ENCODE peak calls at places on chromosome 17, in five cellular contexts. One of them, this sample, is unnamed.
A peak's percentile ranks its signal among the peaks of the same experiment; 100 is the strongest.

GRCh38 chr17:73247728-73248127 is 14.0 kb downstream of the CPSF4L start:
- DNase-seq in vagina: no peak
- DNase-seq in stomach: no peak
- DNase-seq in body of pancreas: no peak
- DNase-seq in tibial nerve: no peak
- DNase-seq in this sample: no peak

GRCh38 chr17:39145143-39145542 is 6.3 kb downstream of the PLXDC1 start:
- DNase-seq in body of pancreas: no peak
- DNase-seq in vagina: no peak
- DNase-seq in tibial nerve: no peak
- DNase-seq in stomach: no peak
- DNase-seq in this sample: no peak

GRCh38 chr17:8465381-8466158 is 29.9 kb downstream of the NDEL1 start:
- DNase-seq in stomach: no peak
- DNase-seq in vagina: no peak
- DNase-seq in body of pancreas: no peak
- DNase-seq in tibial nerve: no peak
- DNase-seq in this sample: no peak

GRCh38 chr17:75084039-75084660 is 3.6 kb upstream of the SLC16A5 start:
- DNase-seq in body of pancreas: no peak
- DNase-seq in vagina: no peak
- DNase-seq in tibial nerve: no peak
- DNase-seq in stomach: no peak
- DNase-seq in this sample: no peak

GRCh38 chr17:65170839-65171238 is 33.7 kb downstream of the RGS9 start:
- DNase-seq in tibial nerve: no peak
- DNase-seq in stomach: peak; percentile 55
- DNase-seq in vagina: no peak
- DNase-seq in body of pancreas: peak; percentile 77
- DNase-seq in this sample: no peak

GRCh38 chr17:34607917-34608316 is 28.5 kb downstream of the TMEM132E start:
- DNase-seq in vagina: no peak
- DNase-seq in stomach: no peak
- DNase-seq in tibial nerve: no peak
- DNase-seq in body of pancreas: no peak
- DNase-seq in this sample: no peak

GRCh38 chr17:68246271-68247028 is 1.4 kb upstream of the AMZ2 start:
- DNase-seq in vagina: no peak
- DNase-seq in tibial nerve: no peak
- DNase-seq in body of pancreas: peak; percentile 26
- DNase-seq in stomach: no peak
- DNase-seq in this sample: no peak

GRCh38 chr17:54867634-54868033 is 33.0 kb upstream of the TOM1L1 start:
- DNase-seq in vagina: no peak
- DNase-seq in stomach: no peak
- DNase-seq in tibial nerve: no peak
- DNase-seq in body of pancreas: no peak
- DNase-seq in this sample: no peak

GRCh38 chr17:44842748-44843147 is 4.9 kb upstream of the HIGD1B start:
- DNase-seq in stomach: no peak
- DNase-seq in vagina: no peak
- DNase-seq in body of pancreas: no peak
- DNase-seq in tibial nerve: no peak
- DNase-seq in this sample: peak; percentile 52

GRCh38 chr17:67779098-67779672 is 46.1 kb upstream of the BPTF start:
- DNase-seq in vagina: no peak
- DNase-seq in stomach: peak; percentile 44
- DNase-seq in body of pancreas: peak; percentile 70
- DNase-seq in tibial nerve: peak; percentile 39
- DNase-seq in this sample: peak; percentile 52

GRCh38 chr17:60333628-60334031 is 58.3 kb downstream of the USP32 start:
- DNase-seq in tibial nerve: no peak
- DNase-seq in body of pancreas: no peak
- DNase-seq in vagina: no peak
- DNase-seq in stomach: no peak
- DNase-seq in this sample: no peak

GRCh38 chr17:83161298-83162034 is 82.1 kb downstream of the METRNL start:
- DNase-seq in body of pancreas: peak; percentile 6
- DNase-seq in tibial nerve: no peak
- DNase-seq in vagina: peak; percentile 85
- DNase-seq in stomach: no peak
- DNase-seq in this sample: peak; percentile 14

GRCh38 chr17:58630883-58631522 is 60.8 kb downstream of the TEX14 start:
- DNase-seq in stomach: peak; percentile 49
- DNase-seq in body of pancreas: peak; percentile 28
- DNase-seq in vagina: peak; percentile 89
- DNase-seq in tibial nerve: no peak
- DNase-seq in this sample: no peak

GRCh38 chr17:56994009-56994792 is 16.3 kb downstream of the SCPEP1 start:
- DNase-seq in stomach: no peak
- DNase-seq in body of pancreas: no peak
- DNase-seq in vagina: no peak
- DNase-seq in tibial nerve: no peak
- DNase-seq in this sample: no peak

GRCh38 chr17:47945080-47945479 is 3.7 kb downstream of the PNPO start:
- DNase-seq in body of pancreas: no peak
- DNase-seq in stomach: no peak
- DNase-seq in tibial nerve: no peak
- DNase-seq in vagina: no peak
- DNase-seq in this sample: no peak

GRCh38 chr17:79915850-79916430 is 76.7 kb upstream of the CBX4 start:
- DNase-seq in stomach: peak; percentile 88
- DNase-seq in body of pancreas: peak; percentile 52
- DNase-seq in vagina: no peak
- DNase-seq in tibial nerve: no peak
- DNase-seq in this sample: peak; percentile 41

GRCh38 chr17:60134396-60135159 is 15.2 kb upstream of the CA4 start:
- DNase-seq in tibial nerve: no peak
- DNase-seq in vagina: no peak
- DNase-seq in body of pancreas: no peak
- DNase-seq in stomach: peak; percentile 19
- DNase-seq in this sample: no peak

GRCh38 chr17:15271731-15272130 is 6.6 kb upstream of the PMP22 start:
- DNase-seq in stomach: no peak
- DNase-seq in vagina: no peak
- DNase-seq in body of pancreas: no peak
- DNase-seq in tibial nerve: no peak
- DNase-seq in this sample: no peak

DNA sequence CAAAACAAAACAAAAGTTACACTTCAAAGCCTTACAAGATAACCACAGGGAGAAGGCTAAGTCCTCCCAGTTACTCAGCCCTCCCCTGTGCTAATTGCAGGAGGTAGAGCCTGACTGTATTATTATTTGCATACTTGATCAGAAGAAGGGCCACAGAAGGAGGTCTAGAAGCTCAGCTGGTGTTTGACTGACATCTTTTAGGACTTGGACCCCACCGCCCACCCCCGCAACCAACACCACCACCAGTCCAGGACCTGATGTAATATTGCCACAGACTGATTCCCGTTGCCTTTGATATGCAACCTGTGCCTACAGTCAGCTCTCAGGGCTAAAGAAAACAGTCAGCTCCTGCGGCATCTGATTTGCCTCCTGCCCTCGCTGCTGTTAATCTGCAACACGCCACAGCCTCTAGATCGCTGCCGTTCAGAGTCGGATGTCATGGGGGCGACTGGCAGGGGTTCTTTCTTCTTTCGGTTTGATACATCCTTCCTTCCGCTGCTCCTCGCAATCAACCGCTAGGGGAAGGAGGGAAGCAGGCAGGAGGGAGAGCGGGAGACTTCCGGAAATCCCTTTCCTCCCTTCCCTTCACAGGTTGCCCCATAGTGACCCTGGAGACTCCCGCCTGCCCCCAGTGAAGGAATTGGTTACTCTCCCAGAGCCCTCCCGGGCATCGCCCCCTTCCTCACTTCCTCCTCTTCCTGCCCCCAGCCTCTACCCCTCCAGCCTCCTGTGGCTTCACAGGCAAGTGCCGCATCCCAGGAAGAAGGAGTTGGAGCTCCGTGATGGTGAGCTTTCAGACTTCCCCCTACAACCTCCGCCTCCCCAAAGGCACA is 90.5 kb upstream of the SOX9 start:
- DNase-seq in stomach: peak; percentile 26
- DNase-seq in vagina: no peak
- DNase-seq in tibial nerve: no peak
- DNase-seq in body of pancreas: peak; percentile 48
- DNase-seq in this sample: peak; percentile 58
- TF ChIP-seq POLR2A in stomach: no peak
- TF ChIP-seq POLR2A in vagina: no peak
- TF ChIP-seq POLR2A in tibial nerve: no peak
- TF ChIP-seq POLR2A in body of pancreas: no peak
- TF ChIP-seq POLR2A in this sample: no peak

GRCh38 chr17:76354317-76354729 is 607 bp upstream of the PRPSAP1 start:
- DNase-seq in tibial nerve: no peak
- DNase-seq in body of pancreas: no peak
- DNase-seq in vagina: no peak
- DNase-seq in stomach: no peak
- DNase-seq in this sample: no peak

GRCh38 chr17:76351526-76352071 is 2.1 kb downstream of the PRPSAP1 start:
- DNase-seq in tibial nerve: no peak
- DNase-seq in stomach: no peak
- DNase-seq in body of pancreas: no peak
- DNase-seq in vagina: no peak
- DNase-seq in this sample: no peak

GRCh38 chr17:76353004-76353598 is 615 bp downstream of the PRPSAP1 start:
- DNase-seq in tibial nerve: no peak
- DNase-seq in body of pancreas: peak; percentile 47
- DNase-seq in vagina: no peak
- DNase-seq in stomach: peak; percentile 34
- DNase-seq in this sample: peak; percentile 28

GRCh38 chr17:76354747-76355310 is 1.1 kb upstream of the PRPSAP1 start:
- DNase-seq in body of pancreas: no peak
- DNase-seq in vagina: no peak
- DNase-seq in stomach: no peak
- DNase-seq in tibial nerve: no peak
- DNase-seq in this sample: no peak

DNA sequence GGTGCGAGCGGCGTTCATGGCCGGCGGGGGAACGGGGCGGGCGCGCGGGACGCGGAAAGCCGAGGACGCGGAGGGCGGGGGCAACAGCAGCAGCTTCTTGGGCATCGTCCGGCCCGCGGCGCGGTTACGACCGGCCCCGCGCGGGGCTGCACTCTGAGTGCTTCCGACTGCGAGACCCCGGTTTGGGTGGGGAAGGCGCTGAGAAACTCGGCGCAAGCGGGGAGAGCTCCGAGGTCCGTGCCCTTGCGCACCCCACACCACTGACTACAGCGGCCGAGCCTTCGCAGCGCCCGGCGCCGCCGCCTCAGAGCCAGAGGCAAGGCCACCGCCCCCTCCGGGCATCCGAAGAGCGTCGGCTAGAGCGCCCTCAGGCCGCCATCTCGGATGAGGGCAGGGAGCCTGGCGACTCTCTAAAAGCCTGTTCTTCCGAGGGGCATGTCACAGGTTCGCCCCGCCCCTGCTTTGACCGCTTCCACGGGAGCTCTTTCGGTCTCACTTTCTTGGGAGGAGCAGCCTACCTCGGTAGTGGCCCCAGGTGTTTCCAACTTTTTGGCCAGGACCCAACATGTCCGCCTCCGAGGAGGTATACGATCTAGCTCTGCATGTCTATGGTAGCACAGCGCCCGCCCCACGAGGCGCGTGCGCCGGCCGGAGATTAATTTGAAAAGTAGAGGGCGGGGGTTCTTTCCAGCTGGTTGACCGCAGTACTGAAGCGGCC is at the start of gene PRPSAP1:
- DNase-seq in tibial nerve: peak; percentile 65
- DNase-seq in body of pancreas: peak; percentile 89
- DNase-seq in stomach: peak; percentile 88
- DNase-seq in vagina: no peak
- DNase-seq in this sample: peak; percentile 89
- TF ChIP-seq POLR2A in tibial nerve: no peak
- TF ChIP-seq POLR2A in body of pancreas: peak; percentile 91
- TF ChIP-seq POLR2A in stomach: no peak
- TF ChIP-seq POLR2A in vagina: peak; percentile 67
- TF ChIP-seq POLR2A in this sample: peak; percentile 65

GRCh38 chr17:78689029-78689428 is 93.0 kb downstream of the CYTH1 start:
- DNase-seq in stomach: no peak
- DNase-seq in vagina: no peak
- DNase-seq in tibial nerve: no peak
- DNase-seq in body of pancreas: no peak
- DNase-seq in this sample: no peak

GRCh38 chr17:78684026-78684425 is 98.0 kb downstream of the CYTH1 start:
- DNase-seq in vagina: no peak
- DNase-seq in body of pancreas: no peak
- DNase-seq in tibial nerve: no peak
- DNase-seq in stomach: no peak
- DNase-seq in this sample: no peak

GRCh38 chr17:78692460-78693010 is 89.5 kb downstream of the CYTH1 start:
- DNase-seq in stomach: no peak
- DNase-seq in tibial nerve: no peak
- DNase-seq in vagina: no peak
- DNase-seq in body of pancreas: no peak
- DNase-seq in this sample: no peak

GRCh38 chr17:78687125-78687524 is 94.9 kb downstream of the CYTH1 start:
- DNase-seq in vagina: no peak
- DNase-seq in stomach: no peak
- DNase-seq in body of pancreas: no peak
- DNase-seq in tibial nerve: no peak
- DNase-seq in this sample: no peak

GRCh38 chr17:78687944-78688343 is 94.1 kb downstream of the CYTH1 start:
- DNase-seq in body of pancreas: no peak
- DNase-seq in stomach: no peak
- DNase-seq in tibial nerve: no peak
- DNase-seq in vagina: no peak
- DNase-seq in this sample: no peak
- TF ChIP-seq POLR2A in body of pancreas: no peak
- TF ChIP-seq POLR2A in stomach: no peak
- TF ChIP-seq POLR2A in tibial nerve: no peak
- TF ChIP-seq POLR2A in vagina: no peak
- TF ChIP-seq POLR2A in this sample: no peak

DNA sequence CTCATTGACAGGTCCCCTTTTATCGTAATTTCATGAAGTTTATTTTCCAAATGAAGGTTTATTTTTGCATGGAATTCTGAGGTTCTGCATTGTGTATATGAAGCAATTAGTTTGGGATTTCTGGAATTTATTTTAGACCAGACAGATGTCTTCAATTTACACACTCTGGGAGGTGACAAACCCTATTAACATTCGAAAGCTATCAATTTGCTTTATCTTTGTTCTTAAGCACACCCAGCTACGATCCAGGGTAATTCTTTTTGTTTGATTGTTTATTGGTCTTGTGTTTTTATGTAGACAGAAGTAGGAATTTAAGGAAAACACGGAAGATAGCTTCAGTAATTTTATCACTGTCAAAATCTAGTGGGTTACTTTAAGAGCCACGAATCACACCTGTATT is 264.6 kb downstream of the HS3ST3A1 start:
- DNase-seq in tibial nerve: no peak
- DNase-seq in body of pancreas: no peak
- DNase-seq in stomach: no peak
- DNase-seq in vagina: no peak
- DNase-seq in this sample: no peak
- TF ChIP-seq POLR2A in tibial nerve: no peak
- TF ChIP-seq POLR2A in body of pancreas: no peak
- TF ChIP-seq POLR2A in stomach: no peak
- TF ChIP-seq POLR2A in vagina: no peak
- TF ChIP-seq POLR2A in this sample: no peak